ENCODE peak calls at places on chromosomes 3 and 15, in ten cellular contexts. One of them, this sample, is unnamed.

GRCh38 chr15:87589134-87589533 is 667.4 kb downstream of the NTRK3 start:
- ATAC-seq in upper lobe of left lung: no peak
- ATAC-seq in activated naive CD8-positive, alpha-beta T cell treated with anti-CD3 and anti-CD28 coated beads, Interleukin-2, amount 10 ng/mL, durations not matched to agents 7 days and 5 days: no peak
- ATAC-seq in HCT116: no peak
- ATAC-seq in activated T-cell treated with anti-CD3 and anti-CD28 coated beads, Interleukin-2, amount 50 U/mL, for 4 hours: no peak
- ATAC-seq in stimulated activated naive CD8-positive, alpha-beta T cell treated with anti-CD3 and anti-CD28 coated beads, Interleukin-15, Interleukin-2, amounts not matched to agents 100 U/mL and 50 U/mL, for 24 hours: no peak
- ATAC-seq in left lung: no peak
- ATAC-seq in left cardiac atrium: no peak
- ATAC-seq in HepG2: no peak
- ATAC-seq in natural killer cell treated with Interleukin-12 subunit alpha and Interleukin-12 subunit beta and Interleukin-15 and Interleukin-18, amount 100 ng/mL, for 72 hours: no peak
- ATAC-seq in this sample: no peak

GRCh38 chr3:150238043-150238802 is 169.9 kb upstream of the TSC22D2 start:
- ATAC-seq in activated naive CD8-positive, alpha-beta T cell treated with anti-CD3 and anti-CD28 coated beads, Interleukin-2, amount 10 ng/mL, durations not matched to agents 7 days and 5 days: no peak
- ATAC-seq in upper lobe of left lung: no peak
- ATAC-seq in stimulated activated naive CD8-positive, alpha-beta T cell treated with anti-CD3 and anti-CD28 coated beads, Interleukin-15, Interleukin-2, amounts not matched to agents 100 U/mL and 50 U/mL, for 24 hours: no peak
- ATAC-seq in left lung: peak; percentile 53
- ATAC-seq in activated T-cell treated with anti-CD3 and anti-CD28 coated beads, Interleukin-2, amount 50 U/mL, for 4 hours: no peak
- ATAC-seq in HCT116: peak; percentile 7
- ATAC-seq in natural killer cell treated with Interleukin-12 subunit alpha and Interleukin-12 subunit beta and Interleukin-15 and Interleukin-18, amount 100 ng/mL, for 72 hours: no peak
- ATAC-seq in left cardiac atrium: no peak
- ATAC-seq in HepG2: no peak
- ATAC-seq in this sample: no peak

GRCh38 chr15:88658972-88659931 is 20.4 kb downstream of the ISG20 start:
- ATAC-seq in activated T-cell treated with anti-CD3 and anti-CD28 coated beads, Interleukin-2, amount 50 U/mL, for 4 hours: peak; percentile 42
- ATAC-seq in HepG2: no peak
- ATAC-seq in upper lobe of left lung: no peak
- ATAC-seq in natural killer cell treated with Interleukin-12 subunit alpha and Interleukin-12 subunit beta and Interleukin-15 and Interleukin-18, amount 100 ng/mL, for 72 hours: no peak
- ATAC-seq in HCT116: peak; percentile 71
- ATAC-seq in stimulated activated naive CD8-positive, alpha-beta T cell treated with anti-CD3 and anti-CD28 coated beads, Interleukin-15, Interleukin-2, amounts not matched to agents 100 U/mL and 50 U/mL, for 24 hours: peak; percentile 69
- ATAC-seq in left cardiac atrium: no peak
- ATAC-seq in left lung: peak; percentile 32
- ATAC-seq in activated naive CD8-positive, alpha-beta T cell treated with anti-CD3 and anti-CD28 coated beads, Interleukin-2, amount 10 ng/mL, durations not matched to agents 7 days and 5 days: no peak
- ATAC-seq in this sample: peak; percentile 20

GRCh38 chr3:4021162-4021561 is 221.9 kb downstream of the LRRN1 start:
- ATAC-seq in natural killer cell treated with Interleukin-12 subunit alpha and Interleukin-12 subunit beta and Interleukin-15 and Interleukin-18, amount 100 ng/mL, for 72 hours: no peak
- ATAC-seq in activated T-cell treated with anti-CD3 and anti-CD28 coated beads, Interleukin-2, amount 50 U/mL, for 4 hours: no peak
- ATAC-seq in HepG2: no peak
- ATAC-seq in HCT116: no peak
- ATAC-seq in stimulated activated naive CD8-positive, alpha-beta T cell treated with anti-CD3 and anti-CD28 coated beads, Interleukin-15, Interleukin-2, amounts not matched to agents 100 U/mL and 50 U/mL, for 24 hours: no peak
- ATAC-seq in left cardiac atrium: no peak
- ATAC-seq in upper lobe of left lung: no peak
- ATAC-seq in left lung: no peak
- ATAC-seq in activated naive CD8-positive, alpha-beta T cell treated with anti-CD3 and anti-CD28 coated beads, Interleukin-2, amount 10 ng/mL, durations not matched to agents 7 days and 5 days: no peak
- ATAC-seq in this sample: no peak

GRCh38 chr15:40369474-40369869 is 11.5 kb downstream of the DISP2 start:
- ATAC-seq in stimulated activated naive CD8-positive, alpha-beta T cell treated with anti-CD3 and anti-CD28 coated beads, Interleukin-15, Interleukin-2, amounts not matched to agents 100 U/mL and 50 U/mL, for 24 hours: no peak
- ATAC-seq in upper lobe of left lung: no peak
- ATAC-seq in HepG2: no peak
- ATAC-seq in natural killer cell treated with Interleukin-12 subunit alpha and Interleukin-12 subunit beta and Interleukin-15 and Interleukin-18, amount 100 ng/mL, for 72 hours: no peak
- ATAC-seq in activated naive CD8-positive, alpha-beta T cell treated with anti-CD3 and anti-CD28 coated beads, Interleukin-2, amount 10 ng/mL, durations not matched to agents 7 days and 5 days: no peak
- ATAC-seq in left lung: no peak
- ATAC-seq in left cardiac atrium: no peak
- ATAC-seq in HCT116: no peak
- ATAC-seq in activated T-cell treated with anti-CD3 and anti-CD28 coated beads, Interleukin-2, amount 50 U/mL, for 4 hours: no peak
- ATAC-seq in this sample: no peak

GRCh38 chr15:39267685-39268084 is 313.2 kb upstream of the THBS1 start:
- ATAC-seq in HCT116: no peak
- ATAC-seq in natural killer cell treated with Interleukin-12 subunit alpha and Interleukin-12 subunit beta and Interleukin-15 and Interleukin-18, amount 100 ng/mL, for 72 hours: no peak
- ATAC-seq in activated naive CD8-positive, alpha-beta T cell treated with anti-CD3 and anti-CD28 coated beads, Interleukin-2, amount 10 ng/mL, durations not matched to agents 7 days and 5 days: peak; percentile 54
- ATAC-seq in upper lobe of left lung: no peak
- ATAC-seq in HepG2: no peak
- ATAC-seq in stimulated activated naive CD8-positive, alpha-beta T cell treated with anti-CD3 and anti-CD28 coated beads, Interleukin-15, Interleukin-2, amounts not matched to agents 100 U/mL and 50 U/mL, for 24 hours: no peak
- ATAC-seq in activated T-cell treated with anti-CD3 and anti-CD28 coated beads, Interleukin-2, amount 50 U/mL, for 4 hours: peak; percentile 55
- ATAC-seq in left lung: peak; percentile 56
- ATAC-seq in left cardiac atrium: no peak
- ATAC-seq in this sample: no peak

GRCh38 chr15:29913528-29914135 is 91.4 kb upstream of the TJP1 start:
- ATAC-seq in stimulated activated naive CD8-positive, alpha-beta T cell treated with anti-CD3 and anti-CD28 coated beads, Interleukin-15, Interleukin-2, amounts not matched to agents 100 U/mL and 50 U/mL, for 24 hours: no peak
- ATAC-seq in HepG2: no peak
- ATAC-seq in activated T-cell treated with anti-CD3 and anti-CD28 coated beads, Interleukin-2, amount 50 U/mL, for 4 hours: no peak
- ATAC-seq in left lung: no peak
- ATAC-seq in upper lobe of left lung: no peak
- ATAC-seq in activated naive CD8-positive, alpha-beta T cell treated with anti-CD3 and anti-CD28 coated beads, Interleukin-2, amount 10 ng/mL, durations not matched to agents 7 days and 5 days: no peak
- ATAC-seq in natural killer cell treated with Interleukin-12 subunit alpha and Interleukin-12 subunit beta and Interleukin-15 and Interleukin-18, amount 100 ng/mL, for 72 hours: no peak
- ATAC-seq in left cardiac atrium: peak; percentile 68
- ATAC-seq in HCT116: no peak
- ATAC-seq in this sample: no peak

GRCh38 chr3:105582015-105582414 is 215.3 kb downstream of the ALCAM start:
- ATAC-seq in left lung: no peak
- ATAC-seq in activated naive CD8-positive, alpha-beta T cell treated with anti-CD3 and anti-CD28 coated beads, Interleukin-2, amount 10 ng/mL, durations not matched to agents 7 days and 5 days: no peak
- ATAC-seq in HepG2: no peak
- ATAC-seq in HCT116: no peak
- ATAC-seq in stimulated activated naive CD8-positive, alpha-beta T cell treated with anti-CD3 and anti-CD28 coated beads, Interleukin-15, Interleukin-2, amounts not matched to agents 100 U/mL and 50 U/mL, for 24 hours: no peak
- ATAC-seq in activated T-cell treated with anti-CD3 and anti-CD28 coated beads, Interleukin-2, amount 50 U/mL, for 4 hours: no peak
- ATAC-seq in upper lobe of left lung: no peak
- ATAC-seq in left cardiac atrium: no peak
- ATAC-seq in natural killer cell treated with Interleukin-12 subunit alpha and Interleukin-12 subunit beta and Interleukin-15 and Interleukin-18, amount 100 ng/mL, for 72 hours: no peak
- ATAC-seq in this sample: no peak

GRCh38 chr3:110318108-110318507 is 753.5 kb upstream of the NECTIN3 start:
- ATAC-seq in left lung: no peak
- ATAC-seq in stimulated activated naive CD8-positive, alpha-beta T cell treated with anti-CD3 and anti-CD28 coated beads, Interleukin-15, Interleukin-2, amounts not matched to agents 100 U/mL and 50 U/mL, for 24 hours: no peak
- ATAC-seq in left cardiac atrium: no peak
- ATAC-seq in upper lobe of left lung: no peak
- ATAC-seq in HepG2: no peak
- ATAC-seq in natural killer cell treated with Interleukin-12 subunit alpha and Interleukin-12 subunit beta and Interleukin-15 and Interleukin-18, amount 100 ng/mL, for 72 hours: no peak
- ATAC-seq in HCT116: no peak
- ATAC-seq in activated naive CD8-positive, alpha-beta T cell treated with anti-CD3 and anti-CD28 coated beads, Interleukin-2, amount 10 ng/mL, durations not matched to agents 7 days and 5 days: no peak
- ATAC-seq in activated T-cell treated with anti-CD3 and anti-CD28 coated beads, Interleukin-2, amount 50 U/mL, for 4 hours: no peak
- ATAC-seq in this sample: no peak

GRCh38 chr15:65110676-65111292 is 4.2 kb downstream of the UBAP1L start:
- ATAC-seq in activated naive CD8-positive, alpha-beta T cell treated with anti-CD3 and anti-CD28 coated beads, Interleukin-2, amount 10 ng/mL, durations not matched to agents 7 days and 5 days: no peak
- ATAC-seq in left lung: no peak
- ATAC-seq in HCT116: no peak
- ATAC-seq in HepG2: no peak
- ATAC-seq in stimulated activated naive CD8-positive, alpha-beta T cell treated with anti-CD3 and anti-CD28 coated beads, Interleukin-15, Interleukin-2, amounts not matched to agents 100 U/mL and 50 U/mL, for 24 hours: no peak
- ATAC-seq in activated T-cell treated with anti-CD3 and anti-CD28 coated beads, Interleukin-2, amount 50 U/mL, for 4 hours: no peak
- ATAC-seq in left cardiac atrium: no peak
- ATAC-seq in upper lobe of left lung: no peak
- ATAC-seq in natural killer cell treated with Interleukin-12 subunit alpha and Interleukin-12 subunit beta and Interleukin-15 and Interleukin-18, amount 100 ng/mL, for 72 hours: no peak
- ATAC-seq in this sample: no peak

GRCh38 chr3:40173291-40173710 is 136.2 kb upstream of the EIF1B start:
- ATAC-seq in left cardiac atrium: peak; percentile 61
- ATAC-seq in HepG2: no peak
- ATAC-seq in activated naive CD8-positive, alpha-beta T cell treated with anti-CD3 and anti-CD28 coated beads, Interleukin-2, amount 10 ng/mL, durations not matched to agents 7 days and 5 days: no peak
- ATAC-seq in HCT116: no peak
- ATAC-seq in natural killer cell treated with Interleukin-12 subunit alpha and Interleukin-12 subunit beta and Interleukin-15 and Interleukin-18, amount 100 ng/mL, for 72 hours: no peak
- ATAC-seq in left lung: no peak
- ATAC-seq in activated T-cell treated with anti-CD3 and anti-CD28 coated beads, Interleukin-2, amount 50 U/mL, for 4 hours: no peak
- ATAC-seq in stimulated activated naive CD8-positive, alpha-beta T cell treated with anti-CD3 and anti-CD28 coated beads, Interleukin-15, Interleukin-2, amounts not matched to agents 100 U/mL and 50 U/mL, for 24 hours: no peak
- ATAC-seq in upper lobe of left lung: no peak
- ATAC-seq in this sample: no peak

GRCh38 chr3:186275436-186275835 is 86.6 kb downstream of the DGKG start:
- ATAC-seq in activated naive CD8-positive, alpha-beta T cell treated with anti-CD3 and anti-CD28 coated beads, Interleukin-2, amount 10 ng/mL, durations not matched to agents 7 days and 5 days: no peak
- ATAC-seq in left lung: no peak
- ATAC-seq in natural killer cell treated with Interleukin-12 subunit alpha and Interleukin-12 subunit beta and Interleukin-15 and Interleukin-18, amount 100 ng/mL, for 72 hours: no peak
- ATAC-seq in upper lobe of left lung: no peak
- ATAC-seq in HCT116: no peak
- ATAC-seq in stimulated activated naive CD8-positive, alpha-beta T cell treated with anti-CD3 and anti-CD28 coated beads, Interleukin-15, Interleukin-2, amounts not matched to agents 100 U/mL and 50 U/mL, for 24 hours: no peak
- ATAC-seq in activated T-cell treated with anti-CD3 and anti-CD28 coated beads, Interleukin-2, amount 50 U/mL, for 4 hours: no peak
- ATAC-seq in left cardiac atrium: no peak
- ATAC-seq in HepG2: no peak
- ATAC-seq in this sample: no peak

GRCh38 chr3:141150431-141150830 is 81.2 kb upstream of the PXYLP1 start:
- ATAC-seq in natural killer cell treated with Interleukin-12 subunit alpha and Interleukin-12 subunit beta and Interleukin-15 and Interleukin-18, amount 100 ng/mL, for 72 hours: no peak
- ATAC-seq in left lung: no peak
- ATAC-seq in HCT116: no peak
- ATAC-seq in stimulated activated naive CD8-positive, alpha-beta T cell treated with anti-CD3 and anti-CD28 coated beads, Interleukin-15, Interleukin-2, amounts not matched to agents 100 U/mL and 50 U/mL, for 24 hours: no peak
- ATAC-seq in activated naive CD8-positive, alpha-beta T cell treated with anti-CD3 and anti-CD28 coated beads, Interleukin-2, amount 10 ng/mL, durations not matched to agents 7 days and 5 days: no peak
- ATAC-seq in HepG2: no peak
- ATAC-seq in upper lobe of left lung: no peak
- ATAC-seq in activated T-cell treated with anti-CD3 and anti-CD28 coated beads, Interleukin-2, amount 50 U/mL, for 4 hours: no peak
- ATAC-seq in left cardiac atrium: no peak
- ATAC-seq in this sample: no peak

GRCh38 chr3:31960793-31961431 is 20.1 kb downstream of the OSBPL10 start:
- ATAC-seq in upper lobe of left lung: peak; percentile 68
- ATAC-seq in stimulated activated naive CD8-positive, alpha-beta T cell treated with anti-CD3 and anti-CD28 coated beads, Interleukin-15, Interleukin-2, amounts not matched to agents 100 U/mL and 50 U/mL, for 24 hours: no peak
- ATAC-seq in activated T-cell treated with anti-CD3 and anti-CD28 coated beads, Interleukin-2, amount 50 U/mL, for 4 hours: no peak
- ATAC-seq in left lung: peak; percentile 71
- ATAC-seq in HepG2: peak; percentile 89
- ATAC-seq in left cardiac atrium: no peak
- ATAC-seq in HCT116: peak; percentile 94
- ATAC-seq in activated naive CD8-positive, alpha-beta T cell treated with anti-CD3 and anti-CD28 coated beads, Interleukin-2, amount 10 ng/mL, durations not matched to agents 7 days and 5 days: no peak
- ATAC-seq in natural killer cell treated with Interleukin-12 subunit alpha and Interleukin-12 subunit beta and Interleukin-15 and Interleukin-18, amount 100 ng/mL, for 72 hours: no peak
- ATAC-seq in this sample: no peak

GRCh38 chr15:40722354-40722753 is 27.4 kb downstream of the RAD51 start:
- ATAC-seq in activated T-cell treated with anti-CD3 and anti-CD28 coated beads, Interleukin-2, amount 50 U/mL, for 4 hours: peak; percentile 46
- ATAC-seq in left cardiac atrium: no peak
- ATAC-seq in HepG2: no peak
- ATAC-seq in activated naive CD8-positive, alpha-beta T cell treated with anti-CD3 and anti-CD28 coated beads, Interleukin-2, amount 10 ng/mL, durations not matched to agents 7 days and 5 days: no peak
- ATAC-seq in stimulated activated naive CD8-positive, alpha-beta T cell treated with anti-CD3 and anti-CD28 coated beads, Interleukin-15, Interleukin-2, amounts not matched to agents 100 U/mL and 50 U/mL, for 24 hours: peak; percentile 61
- ATAC-seq in left lung: no peak
- ATAC-seq in upper lobe of left lung: no peak
- ATAC-seq in natural killer cell treated with Interleukin-12 subunit alpha and Interleukin-12 subunit beta and Interleukin-15 and Interleukin-18, amount 100 ng/mL, for 72 hours: no peak
- ATAC-seq in HCT116: no peak
- ATAC-seq in this sample: no peak

This sample was measured in gastroesophageal sphincter.